ENCODE peak calls at places on chromosomes 2 and 18, in ten cellular contexts. One of them, this sample, is unnamed.

GRCh38 chr18:77087391-77088141 is 45.0 kb downstream of the MBP start:
- DNase-seq in naive thymus-derived CD4-positive, alpha-beta T cell: no peak
- DNase-seq in mucosa of descending colon: peak; percentile 57
- DNase-seq in neuronal stem cell: peak; percentile 37
- DNase-seq in right atrium auricular region: no peak
- DNase-seq in aorta: peak; percentile 72
- DNase-seq in adrenal gland: no peak
- DNase-seq in pancreas: no peak
- DNase-seq in left ventricle myocardium inferior: peak; percentile 61
- DNase-seq in IMR-90: no peak
- DNase-seq in this sample: peak; percentile 51

GRCh38 chr2:232951891-232952290 is 61.2 kb downstream of the NGEF start:
- DNase-seq in pancreas: no peak
- DNase-seq in aorta: no peak
- DNase-seq in naive thymus-derived CD4-positive, alpha-beta T cell: no peak
- DNase-seq in adrenal gland: peak; percentile 65
- DNase-seq in neuronal stem cell: no peak
- DNase-seq in left ventricle myocardium inferior: no peak
- DNase-seq in mucosa of descending colon: no peak
- DNase-seq in IMR-90: no peak
- DNase-seq in right atrium auricular region: no peak
- DNase-seq in this sample: peak; percentile 30

GRCh38 chr2:24083567-24084385 is 858 bp downstream of the TP53I3 start:
- DNase-seq in adrenal gland: no peak
- DNase-seq in left ventricle myocardium inferior: peak; percentile 74
- DNase-seq in aorta: no peak
- DNase-seq in pancreas: peak; percentile 78
- DNase-seq in naive thymus-derived CD4-positive, alpha-beta T cell: no peak
- DNase-seq in right atrium auricular region: peak; percentile 81
- DNase-seq in mucosa of descending colon: peak; percentile 94
- DNase-seq in IMR-90: peak; percentile 79
- DNase-seq in neuronal stem cell: peak; percentile 78
- DNase-seq in this sample: peak; percentile 84

GRCh38 chr2:216694201-216694825 is 1.0 kb downstream of the IGFBP5 start:
- DNase-seq in IMR-90: no peak
- DNase-seq in adrenal gland: peak; percentile 60
- DNase-seq in pancreas: no peak
- DNase-seq in mucosa of descending colon: no peak
- DNase-seq in neuronal stem cell: no peak
- DNase-seq in left ventricle myocardium inferior: peak; percentile 66
- DNase-seq in aorta: peak; percentile 76
- DNase-seq in right atrium auricular region: no peak
- DNase-seq in naive thymus-derived CD4-positive, alpha-beta T cell: peak; percentile 41
- DNase-seq in this sample: peak; percentile 65

GRCh38 chr2:5250482-5250881 is 441.7 kb upstream of the SOX11 start:
- DNase-seq in adrenal gland: no peak
- DNase-seq in IMR-90: no peak
- DNase-seq in aorta: no peak
- DNase-seq in pancreas: no peak
- DNase-seq in right atrium auricular region: no peak
- DNase-seq in left ventricle myocardium inferior: no peak
- DNase-seq in naive thymus-derived CD4-positive, alpha-beta T cell: no peak
- DNase-seq in mucosa of descending colon: no peak
- DNase-seq in neuronal stem cell: no peak
- DNase-seq in this sample: no peak

GRCh38 chr2:138294451-138294850 is 207.1 kb upstream of the SPOPL start:
- DNase-seq in IMR-90: no peak
- DNase-seq in naive thymus-derived CD4-positive, alpha-beta T cell: no peak
- DNase-seq in mucosa of descending colon: no peak
- DNase-seq in adrenal gland: no peak
- DNase-seq in left ventricle myocardium inferior: no peak
- DNase-seq in neuronal stem cell: no peak
- DNase-seq in pancreas: no peak
- DNase-seq in right atrium auricular region: no peak
- DNase-seq in aorta: no peak
- DNase-seq in this sample: no peak

GRCh38 chr2:138396843-138397242 is 104.7 kb upstream of the SPOPL start:
- DNase-seq in right atrium auricular region: no peak
- DNase-seq in neuronal stem cell: no peak
- DNase-seq in aorta: no peak
- DNase-seq in mucosa of descending colon: no peak
- DNase-seq in naive thymus-derived CD4-positive, alpha-beta T cell: no peak
- DNase-seq in pancreas: no peak
- DNase-seq in IMR-90: no peak
- DNase-seq in adrenal gland: no peak
- DNase-seq in left ventricle myocardium inferior: no peak
- DNase-seq in this sample: no peak

GRCh38 chr2:157789933-157790511 is 86.1 kb downstream of the ACVR1 start:
- DNase-seq in adrenal gland: no peak
- DNase-seq in neuronal stem cell: peak; percentile 17
- DNase-seq in right atrium auricular region: peak; percentile 66
- DNase-seq in pancreas: peak; percentile 81
- DNase-seq in aorta: peak; percentile 69
- DNase-seq in IMR-90: no peak
- DNase-seq in naive thymus-derived CD4-positive, alpha-beta T cell: no peak
- DNase-seq in left ventricle myocardium inferior: peak; percentile 63
- DNase-seq in mucosa of descending colon: peak; percentile 59
- DNase-seq in this sample: peak; percentile 24

GRCh38 chr2:212242739-212243138 is 295.9 kb downstream of the ERBB4 start:
- DNase-seq in left ventricle myocardium inferior: no peak
- DNase-seq in mucosa of descending colon: no peak
- DNase-seq in naive thymus-derived CD4-positive, alpha-beta T cell: no peak
- DNase-seq in IMR-90: no peak
- DNase-seq in right atrium auricular region: no peak
- DNase-seq in aorta: no peak
- DNase-seq in neuronal stem cell: no peak
- DNase-seq in pancreas: no peak
- DNase-seq in adrenal gland: no peak
- DNase-seq in this sample: no peak

GRCh38 chr2:45651415-45652089 is at the start of gene PRKCE:
- DNase-seq in adrenal gland: peak; percentile 62
- DNase-seq in neuronal stem cell: no peak
- DNase-seq in left ventricle myocardium inferior: peak; percentile 72
- DNase-seq in pancreas: peak; percentile 63
- DNase-seq in mucosa of descending colon: peak; percentile 73
- DNase-seq in right atrium auricular region: peak; percentile 67
- DNase-seq in naive thymus-derived CD4-positive, alpha-beta T cell: no peak
- DNase-seq in aorta: peak; percentile 79
- DNase-seq in IMR-90: no peak
- DNase-seq in this sample: peak; percentile 25
- H3K4me1 ChIP-seq in adrenal gland: peaks cover 27% of the 10 kb centered on the region
- H3K4me1 ChIP-seq in neuronal stem cell: peaks cover 19% of the 10 kb centered on the region
- H3K4me1 ChIP-seq in left ventricle myocardium inferior: peaks cover 70% of the 10 kb centered on the region
- H3K4me1 ChIP-seq in pancreas: peaks cover 4% of the 10 kb centered on the region
- H3K4me1 ChIP-seq in mucosa of descending colon: peaks cover 23% of the 10 kb centered on the region
- H3K4me1 ChIP-seq in right atrium auricular region: peaks cover 40% of the 10 kb centered on the region
- H3K4me1 ChIP-seq in naive thymus-derived CD4-positive, alpha-beta T cell: peaks cover 10% of the 10 kb centered on the region
- H3K4me1 ChIP-seq in aorta: no peaks in the 10 kb centered on the region
- H3K4me1 ChIP-seq in IMR-90: peaks cover 4% of the 10 kb centered on the region
- H3K4me1 ChIP-seq in this sample: peaks cover 5% of the 10 kb centered on the region

DNA sequence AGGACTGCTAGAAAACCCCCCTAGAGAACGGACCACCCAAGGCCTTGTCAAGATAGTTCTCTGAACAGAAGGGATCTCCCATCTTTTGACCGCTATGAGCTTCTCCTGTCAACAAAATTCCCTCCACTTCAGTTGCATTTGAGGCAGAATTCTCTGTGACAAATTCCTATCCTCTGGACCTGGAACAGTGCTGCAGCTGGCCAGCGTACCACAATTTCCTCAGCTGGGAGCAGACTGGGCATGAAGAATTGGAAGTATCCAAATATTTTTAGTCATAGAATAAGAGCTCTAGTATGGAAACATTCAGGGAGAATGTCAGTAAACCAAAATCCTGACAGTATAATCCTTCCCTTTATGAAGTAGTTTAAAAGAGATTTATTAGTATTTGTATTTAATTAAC is 147.1 kb upstream of the BOD1L2 start:
- DNase-seq in aorta: no peak
- DNase-seq in naive thymus-derived CD4-positive, alpha-beta T cell: no peak
- DNase-seq in neuronal stem cell: no peak
- DNase-seq in left ventricle myocardium inferior: no peak
- DNase-seq in adrenal gland: no peak
- DNase-seq in IMR-90: no peak
- DNase-seq in right atrium auricular region: no peak
- DNase-seq in mucosa of descending colon: no peak
- DNase-seq in pancreas: no peak
- DNase-seq in this sample: no peak
- H3K4me1 ChIP-seq in aorta: no peaks in the 10 kb centered on the region
- H3K4me1 ChIP-seq in naive thymus-derived CD4-positive, alpha-beta T cell: peaks cover 11% of the 10 kb centered on the region
- H3K4me1 ChIP-seq in neuronal stem cell: peaks cover 29% of the 10 kb centered on the region
- H3K4me1 ChIP-seq in left ventricle myocardium inferior: peaks cover 42% of the 10 kb centered on the region
- H3K4me1 ChIP-seq in adrenal gland: peaks cover 26% of the 10 kb centered on the region
- H3K4me1 ChIP-seq in IMR-90: peaks cover 6% of the 10 kb centered on the region
- H3K4me1 ChIP-seq in right atrium auricular region: peaks cover 14% of the 10 kb centered on the region
- H3K4me1 ChIP-seq in mucosa of descending colon: peaks cover 11% of the 10 kb centered on the region
- H3K4me1 ChIP-seq in pancreas: peaks cover 24% of the 10 kb centered on the region
- H3K4me1 ChIP-seq in this sample: peaks cover 2% of the 10 kb centered on the region

DNA sequence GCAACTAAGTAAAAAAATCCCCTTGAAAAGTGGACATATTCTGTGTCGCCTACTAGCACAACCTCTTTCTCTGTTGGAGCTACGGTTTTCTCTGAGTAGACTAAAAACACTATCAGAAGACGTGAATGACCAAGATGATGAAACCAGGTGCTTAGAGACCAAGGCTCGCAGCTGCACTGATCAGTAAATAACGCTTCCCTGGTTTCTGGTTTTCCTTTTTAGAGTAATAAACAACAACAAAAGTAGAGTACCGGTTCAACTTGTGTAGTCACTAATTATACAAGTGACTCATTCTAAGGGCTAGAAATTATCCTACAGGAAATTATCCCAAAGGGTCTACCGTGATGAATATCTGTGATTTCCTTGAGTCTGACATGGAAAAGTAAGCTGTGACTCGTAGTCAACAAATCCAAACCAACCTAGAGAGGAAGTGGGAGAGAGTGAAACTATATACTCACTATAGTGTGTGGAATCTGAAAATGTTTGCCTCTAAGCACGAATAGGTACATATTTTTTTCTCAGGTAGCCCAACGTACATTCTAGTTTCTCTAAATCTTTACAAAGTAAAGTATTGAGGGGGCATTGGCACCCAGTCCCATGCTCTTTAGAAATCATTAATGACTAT is 17.8 kb downstream of the RASGRP3 start:
- DNase-seq in right atrium auricular region: no peak
- DNase-seq in left ventricle myocardium inferior: no peak
- DNase-seq in pancreas: no peak
- DNase-seq in aorta: no peak
- DNase-seq in mucosa of descending colon: no peak
- DNase-seq in naive thymus-derived CD4-positive, alpha-beta T cell: no peak
- DNase-seq in IMR-90: peak; percentile 59
- DNase-seq in adrenal gland: no peak
- DNase-seq in neuronal stem cell: no peak
- DNase-seq in this sample: peak; percentile 14
- H3K4me1 ChIP-seq in right atrium auricular region: peaks cover 50% of the 10 kb centered on the region
- H3K4me1 ChIP-seq in left ventricle myocardium inferior: peaks cover 92% of the 10 kb centered on the region
- H3K4me1 ChIP-seq in pancreas: peaks cover 16% of the 10 kb centered on the region
- H3K4me1 ChIP-seq in aorta: no peaks in the 10 kb centered on the region
- H3K4me1 ChIP-seq in mucosa of descending colon: no peaks in the 10 kb centered on the region
- H3K4me1 ChIP-seq in naive thymus-derived CD4-positive, alpha-beta T cell: peaks cover 26% of the 10 kb centered on the region
- H3K4me1 ChIP-seq in IMR-90: peaks cover 10% of the 10 kb centered on the region
- H3K4me1 ChIP-seq in adrenal gland: no peaks in the 10 kb centered on the region
- H3K4me1 ChIP-seq in neuronal stem cell: no peaks in the 10 kb centered on the region
- H3K4me1 ChIP-seq in this sample: no peaks in the 10 kb centered on the region

DNA sequence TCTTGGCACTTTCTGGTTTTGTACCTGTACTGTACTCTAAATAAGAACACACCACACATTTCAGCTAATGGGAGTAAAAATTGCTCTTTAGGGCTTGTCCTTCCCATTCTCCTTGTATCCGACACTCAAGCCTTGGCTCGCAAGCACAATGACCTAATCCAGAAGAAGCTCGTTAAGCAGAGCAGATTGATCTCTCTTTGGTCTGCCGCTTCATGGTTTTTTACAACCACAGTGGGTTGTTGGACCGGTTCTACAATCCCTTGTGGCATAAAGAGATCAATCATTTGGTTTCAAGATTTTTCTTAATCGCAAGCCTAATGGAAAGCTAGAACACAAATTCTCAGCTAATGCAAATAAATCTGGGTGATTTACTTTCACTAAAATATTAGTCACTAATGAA is 662.1 kb downstream of the LRP1B start:
- DNase-seq in left ventricle myocardium inferior: no peak
- DNase-seq in aorta: no peak
- DNase-seq in adrenal gland: no peak
- DNase-seq in pancreas: peak; percentile 20
- DNase-seq in naive thymus-derived CD4-positive, alpha-beta T cell: no peak
- DNase-seq in mucosa of descending colon: peak; percentile 21
- DNase-seq in right atrium auricular region: no peak
- DNase-seq in neuronal stem cell: no peak
- DNase-seq in IMR-90: no peak
- DNase-seq in this sample: no peak
- H3K4me1 ChIP-seq in left ventricle myocardium inferior: no peaks in the 10 kb centered on the region
- H3K4me1 ChIP-seq in aorta: no peaks in the 10 kb centered on the region
- H3K4me1 ChIP-seq in adrenal gland: no peaks in the 10 kb centered on the region
- H3K4me1 ChIP-seq in pancreas: no peaks in the 10 kb centered on the region
- H3K4me1 ChIP-seq in naive thymus-derived CD4-positive, alpha-beta T cell: no peaks in the 10 kb centered on the region
- H3K4me1 ChIP-seq in mucosa of descending colon: no peaks in the 10 kb centered on the region
- H3K4me1 ChIP-seq in right atrium auricular region: no peaks in the 10 kb centered on the region
- H3K4me1 ChIP-seq in neuronal stem cell: no peaks in the 10 kb centered on the region
- H3K4me1 ChIP-seq in IMR-90: no peaks in the 10 kb centered on the region
- H3K4me1 ChIP-seq in this sample: no peaks in the 10 kb centered on the region

GRCh38 chr2:88355486-88355885 is 97.0 kb downstream of the FOXI3 start:
- DNase-seq in pancreas: no peak
- DNase-seq in left ventricle myocardium inferior: no peak
- DNase-seq in naive thymus-derived CD4-positive, alpha-beta T cell: no peak
- DNase-seq in IMR-90: no peak
- DNase-seq in adrenal gland: no peak
- DNase-seq in mucosa of descending colon: no peak
- DNase-seq in right atrium auricular region: no peak
- DNase-seq in aorta: no peak
- DNase-seq in neuronal stem cell: no peak
- DNase-seq in this sample: no peak
- H3K4me1 ChIP-seq in pancreas: no peaks in the 10 kb centered on the region
- H3K4me1 ChIP-seq in left ventricle myocardium inferior: peaks cover 5% of the 10 kb centered on the region
- H3K4me1 ChIP-seq in naive thymus-derived CD4-positive, alpha-beta T cell: no peaks in the 10 kb centered on the region
- H3K4me1 ChIP-seq in IMR-90: no peaks in the 10 kb centered on the region
- H3K4me1 ChIP-seq in adrenal gland: peaks cover 3% of the 10 kb centered on the region
- H3K4me1 ChIP-seq in mucosa of descending colon: peaks cover 4% of the 10 kb centered on the region
- H3K4me1 ChIP-seq in right atrium auricular region: peaks cover 5% of the 10 kb centered on the region
- H3K4me1 ChIP-seq in aorta: no peaks in the 10 kb centered on the region
- H3K4me1 ChIP-seq in neuronal stem cell: peaks cover 3% of the 10 kb centered on the region
- H3K4me1 ChIP-seq in this sample: no peaks in the 10 kb centered on the region

DNA sequence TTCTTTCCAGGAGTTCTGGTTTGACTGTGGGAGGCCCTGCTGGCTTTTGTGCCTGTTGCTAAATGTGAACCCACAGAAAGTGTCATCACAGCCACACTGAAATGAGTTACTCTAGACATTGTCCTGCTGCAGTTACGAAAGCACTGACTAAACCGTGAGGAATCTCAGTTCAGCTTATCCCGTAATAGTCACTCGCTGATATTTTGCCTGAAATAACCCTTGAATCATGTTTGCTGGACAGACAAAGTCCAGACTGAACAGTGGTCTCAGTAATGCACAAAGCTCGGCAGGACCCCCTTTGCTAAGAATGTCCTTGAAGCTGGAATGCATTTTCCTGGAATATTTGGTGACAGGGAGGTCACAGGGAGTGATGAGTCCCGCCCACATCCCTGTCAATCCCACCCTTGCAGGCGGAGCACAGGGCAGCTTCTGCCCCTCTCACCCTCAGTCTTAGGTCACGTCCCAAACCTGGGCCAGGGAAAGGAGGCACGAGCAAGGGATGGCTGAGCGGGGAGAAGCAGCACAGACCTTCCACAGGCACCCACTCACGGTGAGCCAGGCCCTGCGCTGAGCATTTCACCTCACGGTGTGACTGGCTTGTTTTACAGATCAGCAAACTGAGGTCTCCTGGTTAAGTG is 53.4 kb downstream of the ADI1 start:
- DNase-seq in naive thymus-derived CD4-positive, alpha-beta T cell: no peak
- DNase-seq in right atrium auricular region: no peak
- DNase-seq in adrenal gland: peak; percentile 73
- DNase-seq in pancreas: no peak
- DNase-seq in IMR-90: peak; percentile 94
- DNase-seq in aorta: peak; percentile 38
- DNase-seq in mucosa of descending colon: no peak
- DNase-seq in neuronal stem cell: no peak
- DNase-seq in left ventricle myocardium inferior: no peak
- DNase-seq in this sample: peak; percentile 97
- H3K4me1 ChIP-seq in naive thymus-derived CD4-positive, alpha-beta T cell: no peaks in the 10 kb centered on the region
- H3K4me1 ChIP-seq in right atrium auricular region: peaks cover 66% of the 10 kb centered on the region
- H3K4me1 ChIP-seq in adrenal gland: peaks cover 16% of the 10 kb centered on the region
- H3K4me1 ChIP-seq in pancreas: no peaks in the 10 kb centered on the region
- H3K4me1 ChIP-seq in IMR-90: peaks cover 24% of the 10 kb centered on the region
- H3K4me1 ChIP-seq in aorta: peaks cover 3% of the 10 kb centered on the region
- H3K4me1 ChIP-seq in mucosa of descending colon: no peaks in the 10 kb centered on the region
- H3K4me1 ChIP-seq in neuronal stem cell: no peaks in the 10 kb centered on the region
- H3K4me1 ChIP-seq in left ventricle myocardium inferior: peaks cover 49% of the 10 kb centered on the region
- H3K4me1 ChIP-seq in this sample: peaks cover 22% of the 10 kb centered on the region